ENCODE peak calls at places on chromosomes 4 and X, in six cellular contexts. M, I, C, H, X and T are unnamed samples.

GRCh38 chr4:86338521-86338920 is 21.3 kb downstream of the MAPK10 start:
- DNase-seq in X (no peak), C (no peak), H (no peak), M (no peak), I (no peak), T (no peak)

GRCh38 chrX:13026877-13027652 is 17.4 kb downstream of the FAM9C start:
- DNase-seq in H (no peak), I (no peak), M (no peak), C (no peak), X (no peak), T (no peak)

GRCh38 chr4:20487852-20488251 is 212.4 kb upstream of the PACRGL start:
- DNase-seq in X (no peak), I (peak), C (no peak), M (no peak), H (no peak), T (no peak)

GRCh38 chrX:150203249-150203647 is 159.9 kb upstream of the MAMLD1 start:
- DNase-seq in X (no peak), I (no peak), M (no peak), C (no peak), H (no peak), T (peak)

GRCh38 chrX:129984196-129984962 is 1.9 kb downstream of the BCORL1 start:
- DNase-seq in M (peak), I (peak), X (peak), C (peak), H (peak), T (peak)

GRCh38 chr4:71545168-71545567 is 206.3 kb downstream of the SLC4A4 start:
- DNase-seq in I (no peak), H (no peak), C (no peak), X (no peak), M (no peak), T (no peak)

GRCh38 chr4:83691998-83692397 is 156.1 kb downstream of the GPAT3 start:
- DNase-seq in M (no peak), C (no peak), X (no peak), I (no peak), H (no peak), T (no peak)

GRCh38 chr4:99833766-99834165 is 17.1 kb downstream of the DAPP1 start:
- DNase-seq in C (no peak), M (no peak), H (no peak), I (no peak), X (no peak), T (no peak)

GRCh38 chrX:394830-395229 is 8.1 kb upstream of the PPP2R3B start:
- DNase-seq in C (no peak), M (no peak), H (no peak), I (no peak), X (no peak), T (no peak)

GRCh38 chr4:13920901-13921300 is 293.4 kb upstream of the BOD1L1 start:
- DNase-seq in I (peak), C (peak), M (no peak), H (no peak), X (no peak), T (no peak)

GRCh38 chr4:2261110-2261852 is 628 bp downstream of the MXD4 start:
- DNase-seq in X (peak), C (peak), I (peak), H (peak), M (no peak), T (peak)

GRCh38 chrX:154717824-154718223 is 33.1 kb downstream of the GAB3 start:
- DNase-seq in M (no peak), X (no peak), H (no peak), C (no peak), I (no peak), T (no peak)

GRCh38 chr4:40990202-40990898 is 224.0 kb downstream of the APBB2 start:
- DNase-seq in M (no peak), H (no peak), X (no peak), I (peak), C (no peak), T (no peak)

GRCh38 chr4:15376594-15376993 is 51.2 kb upstream of the C1QTNF7 start:
- DNase-seq in M (no peak), H (no peak), I (no peak), C (no peak), X (no peak), T (no peak)

GRCh38 chr4:106478152-106478551 is 109.6 kb upstream of the GIMD1 start:
- DNase-seq in X (no peak), M (no peak), C (no peak), H (no peak), I (no peak), T (no peak)

GRCh38 chr4:135917016-135917415 is 1615.3 kb downstream of the PCDH18 start:
- DNase-seq in M (no peak), X (no peak), C (no peak), I (no peak), H (no peak), T (no peak)

GRCh38 chrX:35841872-35842271 is 43.7 kb downstream of the MAGEB16 start:
- DNase-seq in M (no peak), C (no peak), X (no peak), H (no peak), I (no peak), T (no peak)

GRCh38 chrX:38850807-38851533 is 49.7 kb downstream of the MID1IP1 start:
- DNase-seq in M (no peak), C (no peak), X (no peak), H (no peak), I (no peak), T (no peak)

GRCh38 chrX:97743014-97743413 is 859.3 kb downstream of the RPA4 start:
- DNase-seq in M (no peak), I (no peak), C (no peak), X (peak), H (no peak), T (no peak)

GRCh38 chr4:113384600-113384999 is 335.1 kb downstream of the ANK2 start:
- DNase-seq in H (no peak), I (peak), X (peak), M (no peak), C (no peak), T (no peak)

GRCh38 chrX:40169193-40170086 is 71.7 kb upstream of the BCOR start:
- DNase-seq in I (no peak), X (peak), H (peak), C (no peak), M (no peak), T (peak)

GRCh38 chrX:38847903-38848230 is 46.6 kb downstream of the MID1IP1 start:
- DNase-seq in H (no peak), I (no peak), C (no peak), M (no peak), X (no peak), T (no peak)

GRCh38 chr4:186021461-186022167 is 47.3 kb upstream of the TLR3 start:
- DNase-seq in I (peak), H (no peak), X (no peak), M (no peak), C (no peak), T (peak)

GRCh38 chr4:46123872-46124755 is at the start of gene GABRG1:
- DNase-seq in M (no peak), I (no peak), H (no peak), X (no peak), C (no peak), T (no peak)

GRCh38 chr4:156889616-156890594 is 81.7 kb downstream of the PDGFC start:
- DNase-seq in I (peak), X (no peak), H (no peak), M (no peak), C (no peak), T (no peak)

GRCh38 chr4:85842540-85842939 is 367.6 kb downstream of the ARHGAP24 start:
- DNase-seq in M (no peak), H (no peak), C (no peak), X (no peak), I (peak), T (no peak)

GRCh38 chrX:147602297-147602696 is 309.4 kb upstream of the FMR1 start:
- DNase-seq in M (no peak), X (no peak), I (no peak), H (no peak), C (no peak), T (no peak)